ENCODE peak calls at places on chromosomes 6 and 20, in six cellular contexts. O is NCI-H510A treated with DMSO at 0.1 percent for 48 hours; L is activated CD4-positive, alpha-beta T cell treated with anti-CD3 and anti-CD28 coated beads, Interleukin-2, amount 10 ng/mL, durations not matched to agents 7 days and 5 days; I is nephron progenitor cell; Y is brain pericyte; Z is cardiac fibroblast. R is an unnamed sample.

GRCh38 chr6:321158-321438 is 28.8 kb downstream of the DUSP22 start:
- DNase-seq in O (no peak), L (no peak), I (no peak), Y (no peak), Z (no peak), R (no peak)

GRCh38 chr6:112979830-112980229 is 632.7 kb downstream of the RFPL4B start:
- DNase-seq in O (no peak), L (no peak), I (no peak), Y (peak), Z (peak), R (peak)

GRCh38 chr6:62528894-62529526 is 243.0 kb upstream of the KHDRBS2 start:
- DNase-seq in O (no peak), L (no peak), I (no peak), Y (no peak), Z (no peak), R (no peak)

GRCh38 chr20:9330151-9330550 is 184.2 kb upstream of the LAMP5 start:
- DNase-seq in O (no peak), L (no peak), I (no peak), Y (no peak), Z (no peak), R (no peak)

GRCh38 chr20:53698321-53698978 is 104.8 kb upstream of the ZNF217 start:
- DNase-seq in O (no peak), L (no peak), I (no peak), Y (no peak), Z (no peak), R (no peak)

GRCh38 chr20:25249198-25249931 is 1.5 kb downstream of the PYGB start:
- DNase-seq in O (no peak), L (no peak), I (no peak), Y (no peak), Z (peak), R (peak)

GRCh38 chr6:135796884-135797283 is 54.6 kb upstream of the PDE7B start:
- DNase-seq in O (no peak), L (no peak), I (no peak), Y (no peak), Z (peak), R (no peak)

GRCh38 chr6:11653028-11653583 is 115.6 kb downstream of the TMEM170B start:
- DNase-seq in O (no peak), L (peak), I (no peak), Y (peak), Z (peak), R (peak)

GRCh38 chr6:153129873-153130514 is 1.1 kb downstream of the RGS17 start:
- DNase-seq in O (no peak), L (no peak), I (peak), Y (no peak), Z (peak), R (peak)

GRCh38 chr20:57479196-57479595 is 45.7 kb downstream of the CTCFL start:
- DNase-seq in O (no peak), L (no peak), I (no peak), Y (no peak), Z (no peak), R (no peak)

GRCh38 chr6:104632565-104632964 is 227.2 kb downstream of the HACE1 start:
- DNase-seq in O (no peak), L (no peak), I (no peak), Y (no peak), Z (no peak), R (no peak)

GRCh38 chr6:7045331-7045730 is 62.4 kb upstream of the RREB1 start:
- DNase-seq in O (no peak), L (no peak), I (no peak), Y (no peak), Z (no peak), R (no peak)

GRCh38 chr6:38137609-38138008 is 318.1 kb downstream of the ZFAND3 start:
- DNase-seq in O (peak), L (no peak), I (peak), Y (no peak), Z (no peak), R (no peak)

GRCh38 chr6:80541186-80541585 is 434.7 kb downstream of the BCKDHB start:
- DNase-seq in O (no peak), L (no peak), I (no peak), Y (no peak), Z (peak), R (no peak)

GRCh38 chr6:16236648-16237199 is 1.7 kb upstream of the GMPR start:
- DNase-seq in O (no peak), L (no peak), I (no peak), Y (no peak), Z (peak), R (peak)

GRCh38 chr20:15854871-15855270 is 718.4 kb downstream of the KIF16B start:
- DNase-seq in O (no peak), L (no peak), I (no peak), Y (no peak), Z (no peak), R (no peak)

GRCh38 chr6:99330159-99330558 is 19.3 kb downstream of the FAXC start:
- DNase-seq in O (peak), L (peak), I (peak), Y (no peak), Z (peak), R (peak)

GRCh38 chr6:162443101-162443500 is 284.5 kb downstream of the PRKN start:
- DNase-seq in O (no peak), L (no peak), I (peak), Y (no peak), Z (no peak), R (no peak)

GRCh38 chr6:582370-582769 is 74.5 kb downstream of the HUS1B start:
- DNase-seq in O (no peak), L (no peak), I (peak), Y (no peak), Z (no peak), R (no peak)

GRCh38 chr6:12408752-12409151 is 118.6 kb downstream of the EDN1 start:
- DNase-seq in O (no peak), L (no peak), I (no peak), Y (no peak), Z (no peak), R (peak)

GRCh38 chr6:104218132-104218531 is 641.6 kb downstream of the HACE1 start:
- DNase-seq in O (no peak), L (no peak), I (no peak), Y (no peak), Z (peak), R (no peak)

GRCh38 chr6:133730881-133731280 is 158.0 kb upstream of the TCF21 start:
- DNase-seq in O (no peak), L (no peak), I (no peak), Y (no peak), Z (peak), R (no peak)

GRCh38 chr6:157217198-157217893 is 106.0 kb downstream of the TMEM242 start:
- DNase-seq in O (no peak), L (no peak), I (no peak), Y (no peak), Z (no peak), R (no peak)

GRCh38 chr6:13918686-13919085 is 6.1 kb upstream of the RNF182 start:
- DNase-seq in O (peak), L (no peak), I (no peak), Y (no peak), Z (no peak), R (no peak)

GRCh38 chr20:11375966-11376365 is 541.7 kb upstream of the BTBD3 start:
- DNase-seq in O (no peak), L (no peak), I (no peak), Y (no peak), Z (no peak), R (no peak)

GRCh38 chr6:93407186-93407585 is 12.2 kb downstream of the EPHA7 start:
- DNase-seq in O (peak), L (no peak), I (no peak), Y (no peak), Z (peak), R (peak)

GRCh38 chr20:25461766-25462165 is 54.3 kb downstream of the GINS1 start:
- DNase-seq in O (no peak), L (no peak), I (no peak), Y (no peak), Z (no peak), R (no peak)

GRCh38 chr6:26375270-26375669 is 7.6 kb upstream of the BTN2A2 start:
- DNase-seq in O (peak), L (no peak), I (no peak), Y (no peak), Z (no peak), R (no peak)

GRCh38 chr6:135183532-135184440 is 2.7 kb downstream of the MYB start:
- DNase-seq in O (peak), L (peak), I (peak), Y (no peak), Z (peak), R (peak)

GRCh38 chr6:108715832-108716231 is 132.4 kb upstream of the ARMC2 start:
- DNase-seq in O (no peak), L (no peak), I (no peak), Y (no peak), Z (peak), R (no peak)

R was measured in endothelial cell of umbilical vein.